ENCODE peak calls at places on chromosome 18, in four cellular contexts. One of them, this sample, is unnamed.

GRCh38 chr18:76414936-76415621 is 80.0 kb downstream of the ZNF516 start:
- DNase-seq in HepG2: no peak
- DNase-seq in GM12878: no peak
- DNase-seq in H1: no peak
- DNase-seq in this sample: no peak

GRCh38 chr18:27887287-27887686 is 289.6 kb downstream of the CDH2 start:
- DNase-seq in H1: no peak
- DNase-seq in HepG2: no peak
- DNase-seq in GM12878: no peak
- DNase-seq in this sample: no peak

GRCh38 chr18:35458677-35459441 is 38.9 kb downstream of the INO80C start:
- DNase-seq in H1: peak; percentile 25
- DNase-seq in GM12878: peak; percentile 20
- DNase-seq in HepG2: peak; percentile 86
- DNase-seq in this sample: peak; percentile 89

GRCh38 chr18:79402977-79403722 is 7.4 kb downstream of the NFATC1 start:
- DNase-seq in GM12878: no peak
- DNase-seq in H1: no peak
- DNase-seq in HepG2: no peak
- DNase-seq in this sample: no peak

GRCh38 chr18:634551-635045 is 22.9 kb upstream of the TYMS start:
- DNase-seq in H1: peak; percentile 5
- DNase-seq in HepG2: no peak
- DNase-seq in GM12878: no peak
- DNase-seq in this sample: no peak

GRCh38 chr18:48326901-48327675 is 82.1 kb downstream of the ZBTB7C start:
- DNase-seq in H1: no peak
- DNase-seq in HepG2: no peak
- DNase-seq in GM12878: no peak
- DNase-seq in this sample: no peak

GRCh38 chr18:37249171-37249886 is 316.3 kb downstream of the CELF4 start:
- DNase-seq in H1: no peak
- DNase-seq in GM12878: no peak
- DNase-seq in HepG2: no peak
- DNase-seq in this sample: no peak

GRCh38 chr18:37019157-37019571 is 190.2 kb downstream of the KIAA1328 start:
- DNase-seq in GM12878: no peak
- DNase-seq in HepG2: peak; percentile 27
- DNase-seq in H1: peak; percentile 13
- DNase-seq in this sample: no peak

GRCh38 chr18:58687871-58688308 is 16.6 kb downstream of the MALT1 start:
- DNase-seq in GM12878: peak; percentile 73
- DNase-seq in H1: no peak
- DNase-seq in HepG2: no peak
- DNase-seq in this sample: no peak

GRCh38 chr18:53380063-53380639 is 844.3 kb downstream of the MBD2 start:
- DNase-seq in H1: no peak
- DNase-seq in GM12878: peak; percentile 3
- DNase-seq in HepG2: peak; percentile 7
- DNase-seq in this sample: peak; percentile 0

GRCh38 chr18:59087391-59087790 is 52.3 kb upstream of the SEC11C start:
- DNase-seq in H1: no peak
- DNase-seq in HepG2: no peak
- DNase-seq in GM12878: no peak
- DNase-seq in this sample: no peak

GRCh38 chr18:53984021-53984420 is 240.4 kb downstream of the MBD2 start:
- DNase-seq in GM12878: no peak
- DNase-seq in HepG2: no peak
- DNase-seq in H1: no peak
- DNase-seq in this sample: no peak

GRCh38 chr18:21513292-21513691 is 87.2 kb downstream of the ESCO1 start:
- DNase-seq in H1: no peak
- DNase-seq in HepG2: no peak
- DNase-seq in GM12878: no peak
- DNase-seq in this sample: no peak

GRCh38 chr18:70004698-70005097 is 57.0 kb upstream of the CD226 start:
- DNase-seq in GM12878: no peak
- DNase-seq in H1: no peak
- DNase-seq in HepG2: no peak
- DNase-seq in this sample: no peak

GRCh38 chr18:36546876-36547275 is 249.4 kb downstream of the FHOD3 start:
- DNase-seq in GM12878: no peak
- DNase-seq in H1: no peak
- DNase-seq in HepG2: no peak
- DNase-seq in this sample: no peak

GRCh38 chr18:7466190-7466589 is 100.9 kb upstream of the PTPRM start:
- DNase-seq in H1: no peak
- DNase-seq in HepG2: no peak
- DNase-seq in GM12878: no peak
- DNase-seq in this sample: no peak

GRCh38 chr18:48743046-48743445 is 204.2 kb downstream of the CTIF start:
- DNase-seq in H1: no peak
- DNase-seq in HepG2: no peak
- DNase-seq in GM12878: no peak
- DNase-seq in this sample: no peak

GRCh38 chr18:10895976-10896375 is 253.4 kb downstream of the PIEZO2 start:
- DNase-seq in GM12878: no peak
- DNase-seq in H1: no peak
- DNase-seq in HepG2: peak; percentile 23
- DNase-seq in this sample: no peak

GRCh38 chr18:75857558-75857957 is 430.1 kb upstream of the SMIM21 start:
- DNase-seq in HepG2: no peak
- DNase-seq in H1: no peak
- DNase-seq in GM12878: no peak
- DNase-seq in this sample: no peak

GRCh38 chr18:49814147-49814499 is 790 bp upstream of the ACAA2 start:
- DNase-seq in HepG2: peak; percentile 23
- DNase-seq in H1: no peak
- DNase-seq in GM12878: no peak
- DNase-seq in this sample: no peak

GRCh38 chr18:8507361-8507760 is 101.9 kb upstream of the RAB12 start:
- DNase-seq in HepG2: peak; percentile 13
- DNase-seq in H1: no peak
- DNase-seq in GM12878: no peak
- DNase-seq in this sample: peak; percentile 44

GRCh38 chr18:44840053-44840826 is 159.6 kb downstream of the SETBP1 start:
- DNase-seq in H1: no peak
- DNase-seq in HepG2: no peak
- DNase-seq in GM12878: no peak
- DNase-seq in this sample: no peak

GRCh38 chr18:59959606-59960005 is 59.8 kb downstream of the PMAIP1 start:
- DNase-seq in GM12878: no peak
- DNase-seq in HepG2: no peak
- DNase-seq in H1: no peak
- DNase-seq in this sample: no peak

GRCh38 chr18:21934766-21935015 is 194.1 kb downstream of the MIB1 start:
- DNase-seq in H1: no peak
- DNase-seq in HepG2: no peak
- DNase-seq in GM12878: no peak
- DNase-seq in this sample: no peak

GRCh38 chr18:36127866-36128845 is 984 bp downstream of the SLC39A6 start:
- DNase-seq in HepG2: peak; percentile 23
- DNase-seq in GM12878: no peak
- DNase-seq in H1: no peak
- DNase-seq in this sample: peak; percentile 42

GRCh38 chr18:10406172-10406663 is 48.2 kb upstream of the APCDD1 start:
- DNase-seq in GM12878: no peak
- DNase-seq in HepG2: no peak
- DNase-seq in H1: no peak
- DNase-seq in this sample: no peak

GRCh38 chr18:76850112-76850511 is 27.8 kb downstream of the ZNF236 start:
- DNase-seq in HepG2: no peak
- DNase-seq in H1: no peak
- DNase-seq in GM12878: no peak
- DNase-seq in this sample: no peak

GRCh38 chr18:4267641-4268040 is 187.5 kb downstream of the DLGAP1 start:
- DNase-seq in GM12878: no peak
- DNase-seq in HepG2: no peak
- DNase-seq in H1: no peak
- DNase-seq in this sample: no peak

GRCh38 chr18:12231040-12231882 is 22.9 kb upstream of the CIDEA start:
- DNase-seq in H1: no peak
- DNase-seq in HepG2: no peak
- DNase-seq in GM12878: no peak
- DNase-seq in this sample: peak; percentile 8

GRCh38 chr18:2916184-2916583 is 69.4 kb downstream of the EMILIN2 start:
- DNase-seq in HepG2: no peak
- DNase-seq in H1: no peak
- DNase-seq in GM12878: no peak
- DNase-seq in this sample: no peak

GRCh38 chr18:1147616-1148184 is 243.0 kb downstream of the ADCYAP1 start:
- DNase-seq in HepG2: no peak
- DNase-seq in GM12878: no peak
- DNase-seq in H1: no peak
- DNase-seq in this sample: no peak

GRCh38 chr18:74261053-74261452 is 30.7 kb downstream of the CYB5A start:
- DNase-seq in GM12878: no peak
- DNase-seq in HepG2: no peak
- DNase-seq in H1: no peak
- DNase-seq in this sample: no peak

GRCh38 chr18:74532511-74533025 is 1.7 kb upstream of the CNDP1 start:
- DNase-seq in HepG2: no peak
- DNase-seq in H1: no peak
- DNase-seq in GM12878: no peak
- DNase-seq in this sample: no peak

GRCh38 chr18:22694954-22695353 is 238.2 kb upstream of the RBBP8 start:
- DNase-seq in H1: peak; percentile 31
- DNase-seq in HepG2: no peak
- DNase-seq in GM12878: no peak
- DNase-seq in this sample: peak; percentile 53

GRCh38 chr18:45974088-45974536 is 7.0 kb upstream of the EPG5 start:
- DNase-seq in GM12878: peak; percentile 32
- DNase-seq in HepG2: peak; percentile 67
- DNase-seq in H1: no peak
- DNase-seq in this sample: peak; percentile 41

GRCh38 chr18:56756971-56757370 is 105.8 kb downstream of the WDR7 start:
- DNase-seq in GM12878: no peak
- DNase-seq in HepG2: no peak
- DNase-seq in H1: no peak
- DNase-seq in this sample: no peak
- TF ChIP-seq BRCA1 in GM12878: no peak
- TF ChIP-seq BRCA1 in HepG2: no peak
- TF ChIP-seq BRCA1 in H1: no peak
- TF ChIP-seq BRCA1 in this sample: no peak

DNA sequence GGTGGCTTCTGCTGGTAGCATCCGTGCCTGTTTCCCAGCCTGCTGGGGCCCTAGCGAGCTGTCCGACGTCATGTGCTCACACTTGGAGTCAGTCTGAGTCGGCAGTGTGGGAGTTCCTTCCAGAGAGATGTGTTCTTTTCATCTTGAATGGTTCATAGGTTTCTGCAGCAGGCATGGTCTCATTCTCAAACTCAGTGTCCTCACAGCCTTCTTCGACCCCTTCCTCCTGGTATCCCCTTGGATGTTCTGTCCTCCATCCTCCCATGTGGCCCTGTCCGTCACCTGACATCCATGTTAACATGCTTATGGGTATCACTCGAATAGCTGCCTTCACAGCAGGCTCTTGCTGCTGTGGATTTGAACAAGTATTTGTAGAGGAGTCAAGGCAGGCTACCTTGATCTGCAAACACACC is 51.0 kb downstream of the LDLRAD4 start:
- DNase-seq in H1: no peak
- DNase-seq in HepG2: no peak
- DNase-seq in GM12878: no peak
- DNase-seq in this sample: no peak
- TF ChIP-seq BRCA1 in H1: no peak
- TF ChIP-seq BRCA1 in HepG2: no peak
- TF ChIP-seq BRCA1 in GM12878: no peak
- TF ChIP-seq BRCA1 in this sample: no peak

GRCh38 chr18:55502346-55502710 is 85.7 kb downstream of the TCF4 start:
- DNase-seq in H1: no peak
- DNase-seq in HepG2: no peak
- DNase-seq in GM12878: no peak
- DNase-seq in this sample: no peak
- TF ChIP-seq BRCA1 in H1: no peak
- TF ChIP-seq BRCA1 in HepG2: no peak
- TF ChIP-seq BRCA1 in GM12878: no peak
- TF ChIP-seq BRCA1 in this sample: no peak

GRCh38 chr18:33757037-33757436 is 179.0 kb downstream of the ASXL3 start:
- DNase-seq in HepG2: no peak
- DNase-seq in GM12878: no peak
- DNase-seq in H1: no peak
- DNase-seq in this sample: no peak

GRCh38 chr18:33755918-33756590 is 178.0 kb downstream of the ASXL3 start:
- DNase-seq in GM12878: no peak
- DNase-seq in HepG2: no peak
- DNase-seq in H1: peak; percentile 23
- DNase-seq in this sample: no peak

GRCh38 chr18:33761363-33761762 is 183.3 kb downstream of the ASXL3 start:
- DNase-seq in GM12878: no peak
- DNase-seq in H1: no peak
- DNase-seq in HepG2: no peak
- DNase-seq in this sample: no peak
- TF ChIP-seq BRCA1 in GM12878: no peak
- TF ChIP-seq BRCA1 in H1: no peak
- TF ChIP-seq BRCA1 in HepG2: no peak
- TF ChIP-seq BRCA1 in this sample: no peak

This sample was measured in K562.